ENCODE peak calls at places on chromosomes 16 and 17, in five cellular contexts. S is activated T-helper 9 cell treated with anti-CD3 and anti-CD28 coated beads, Interleukin-2, amount 50 U/mL, for 16 hours; A is activated CD8-positive, alpha-beta memory T cell treated with anti-CD3 and anti-CD28 coated beads for 48 hours; P is type B pancreatic cell; G is effector CD4-positive, alpha-beta T cell. R is an unnamed sample.

GRCh38 chr16:85625053-85625452 is 11.9 kb downstream of the GSE1 start:
- DNase-seq in A (no peak), P (no peak), G (no peak), S (no peak), R (no peak)

GRCh38 chr17:50052822-50053653 is 2.9 kb upstream of the ITGA3 start:
- DNase-seq in A (no peak), G (no peak), S (no peak), P (no peak), R (no peak)

GRCh38 chr17:27354491-27355081 is 60.7 kb downstream of the WSB1 start:
- DNase-seq in A (no peak), G (no peak), S (no peak), P (no peak), R (no peak)

GRCh38 chr17:33039874-33040273 is 48.2 kb downstream of the SPACA3 start:
- DNase-seq in A (no peak), G (no peak), S (no peak), P (no peak), R (peak)

GRCh38 chr17:8496081-8496480 is 60.4 kb downstream of the NDEL1 start:
- DNase-seq in A (no peak), P (no peak), G (no peak), S (no peak), R (no peak)

GRCh38 chr17:39192901-39193300 is 4.6 kb downstream of the CACNB1 start:
- DNase-seq in A (no peak), P (no peak), S (no peak), G (no peak), R (no peak)

GRCh38 chr17:31541559-31541958 is 150.1 kb downstream of the RAB11FIP4 start:
- DNase-seq in S (no peak), A (no peak), G (no peak), P (no peak), R (no peak)

GRCh38 chr17:282000-282911 is 70.4 kb downstream of the RPH3AL start:
- DNase-seq in G (no peak), P (peak), A (no peak), S (no peak), R (no peak)

GRCh38 chr16:14249291-14250032 is 178.3 kb downstream of the MRTFB start:
- DNase-seq in G (peak), A (no peak), P (no peak), S (peak), R (no peak)

GRCh38 chr17:43449470-43450202 is 34.1 kb upstream of the DHX8 start:
- DNase-seq in A (no peak), G (no peak), S (no peak), P (no peak), R (no peak)

GRCh38 chr16:19959736-19960135 is 75.1 kb upstream of the GPRC5B start:
- DNase-seq in A (no peak), S (no peak), G (no peak), P (no peak), R (no peak)

GRCh38 chr16:54510619-54511018 is 224.0 kb upstream of the IRX3 start:
- DNase-seq in G (no peak), P (no peak), S (no peak), A (no peak), R (no peak)

GRCh38 chr17:14211778-14212177 is 24.9 kb downstream of the CDRT15 start:
- DNase-seq in G (no peak), A (no peak), P (no peak), S (no peak), R (no peak)

GRCh38 chr16:309476-309875 is 26.5 kb downstream of the PDIA2 start:
- DNase-seq in G (no peak), P (no peak), S (no peak), A (no peak), R (no peak)

GRCh38 chr16:78501744-78502143 is 402.3 kb downstream of the WWOX start:
- DNase-seq in A (no peak), G (no peak), P (no peak), S (no peak), R (no peak)

GRCh38 chr16:30927789-30928378 is 4.5 kb downstream of the FBXL19 start:
- DNase-seq in A (no peak), G (no peak), P (peak), S (no peak), R (peak)

GRCh38 chr16:51853586-51853985 is 693.4 kb downstream of the TOX3 start:
- DNase-seq in P (no peak), G (no peak), S (no peak), A (no peak), R (no peak)

GRCh38 chr17:66644311-66644710 is 190.6 kb upstream of the CACNG5 start:
- DNase-seq in G (no peak), A (no peak), P (no peak), S (no peak), R (no peak)

GRCh38 chr17:50219345-50219744 is 17.9 kb upstream of the COL1A1 start:
- DNase-seq in S (no peak), G (no peak), P (no peak), A (no peak), R (no peak)

GRCh38 chr16:50354629-50355456 is 13.9 kb downstream of the BRD7 start:
- DNase-seq in S (no peak), P (no peak), G (no peak), A (no peak), R (no peak)